ENCODE peak calls at places on chromosomes 2 and 18, in seven cellular contexts. P is lower lobe of right lung; U is ecto neural progenitor cell; E is activated CD4-positive, alpha-beta T cell treated with anti-CD3 and anti-CD28 coated beads, Interleukin-2, amount 50 U/mL, for 1 hour; K is stimulated activated CD4-positive, alpha-beta T cell treated with anti-CD3 and anti-CD28 coated beads, Interleukin-4, amount 100 ng/mL, for 24 hours; A is foreskin fibroblast; C is stimulated activated CD8-positive, alpha-beta memory T cell treated with anti-CD3 and anti-CD28 coated beads, Interleukin-4, amount 100 ng/mL, for 4 hours. N is an unnamed sample.

GRCh38 chr2:133377021-133377481 is 191.2 kb downstream of the NCKAP5 start:
- DNase-seq in P (no peak), U (no peak), E (no peak), K (no peak), A (peak), C (no peak), N (no peak)

GRCh38 chr2:128835342-128835855 is 516.7 kb upstream of the HS6ST1 start:
- DNase-seq in P (no peak), U (no peak), E (no peak), K (no peak), A (no peak), C (no peak), N (no peak)

GRCh38 chr2:161171595-161171929 is 11.3 kb downstream of the TANK start:
- DNase-seq in P (no peak), U (no peak), E (no peak), K (no peak), A (no peak), C (no peak), N (no peak)

GRCh38 chr2:132489150-132489549 is 72.5 kb downstream of the GPR39 start:
- DNase-seq in P (no peak), U (peak), E (no peak), K (no peak), A (no peak), C (no peak), N (no peak)

GRCh38 chr18:8235916-8236315 is 373.3 kb upstream of the RAB12 start:
- DNase-seq in P (no peak), U (no peak), E (no peak), K (no peak), A (no peak), C (no peak), N (no peak)

GRCh38 chr18:7908686-7909299 is 341.7 kb downstream of the PTPRM start:
- DNase-seq in P (no peak), U (no peak), E (no peak), K (no peak), A (no peak), C (no peak), N (no peak)

GRCh38 chr2:48944961-48945360 is 189.4 kb upstream of the LHCGR start:
- DNase-seq in P (no peak), U (no peak), E (no peak), K (no peak), A (no peak), C (no peak), N (no peak)

GRCh38 chr2:27559228-27559627 is 23.6 kb upstream of the ZNF512 start:
- DNase-seq in P (no peak), U (no peak), E (no peak), K (no peak), A (no peak), C (no peak), N (no peak)

GRCh38 chr2:236636261-236636660 is 66.6 kb downstream of the ACKR3 start:
- DNase-seq in P (no peak), U (peak), E (no peak), K (no peak), A (no peak), C (no peak), N (no peak)

GRCh38 chr18:39596891-39597290 is 2031.3 kb upstream of the CELF4 start:
- DNase-seq in P (no peak), U (no peak), E (no peak), K (no peak), A (no peak), C (no peak), N (no peak)

GRCh38 chr2:36618381-36618780 is 20.4 kb upstream of the FEZ2 start:
- DNase-seq in P (no peak), U (peak), E (no peak), K (peak), A (peak), C (no peak), N (no peak)